ENCODE peak calls at places on chromosomes 13 and 19, in four cellular contexts. F is breast epithelium, K is A673, S is mesendoderm. N is an unnamed sample.

GRCh38 chr13:61423879-61424278 is 8.2 kb upstream of the PCDH20 start:
- DNase-seq in K (no peak), F (no peak), S (no peak), N (no peak)

GRCh38 chr19:2426661-2427322 is 594 bp downstream of the TIMM13 start:
- DNase-seq in F (no peak), K (peak; percentile 64), S (peak; percentile 72), N (peak; percentile 32)

GRCh38 chr19:32814046-32814445 is 55.5 kb downstream of the SLC7A9 start:
- DNase-seq in K (no peak), S (no peak), F (no peak), N (no peak)

GRCh38 chr19:49057636-49058234 is at the start of gene CGB7:
- DNase-seq in K (peak; percentile 50), S (peak; percentile 69), F (peak; percentile 56), N (peak; percentile 36)

GRCh38 chr19:11530432-11530831 is 1.5 kb upstream of the ECSIT start:
- DNase-seq in F (peak; percentile 67), S (peak; percentile 97), K (peak; percentile 94), N (no peak)

GRCh38 chr19:46787331-46788100 is 878 bp downstream of the SLC1A5 start:
- DNase-seq in F (peak; percentile 49), K (peak; percentile 77), S (peak; percentile 84), N (peak; percentile 21)

GRCh38 chr13:65292488-65292901 is 1937.6 kb downstream of the PCDH9 start:
- DNase-seq in K (peak; percentile 1), S (peak; percentile 96), F (no peak), N (no peak)

GRCh38 chr13:99859178-99860177 is 112.1 kb downstream of the ZIC5 start:
- DNase-seq in K (peak; percentile 49), S (no peak), F (no peak), N (no peak)

GRCh38 chr13:113448885-113449692 is 4.2 kb downstream of the ADPRHL1 start:
- DNase-seq in K (peak; percentile 97), F (peak; percentile 55), S (no peak), N (peak; percentile 21)

GRCh38 chr19:11261902-11262839 is at the start of gene DOCK6:
- DNase-seq in K (peak; percentile 48), F (peak; percentile 33), S (peak; percentile 30), N (no peak)

GRCh38 chr19:42303101-42303464 is 659 bp upstream of the PAFAH1B3 start:
- DNase-seq in S (no peak), K (no peak), F (no peak), N (no peak)

GRCh38 chr13:109152941-109153340 is 523.5 kb downstream of the MYO16 start:
- DNase-seq in F (no peak), K (no peak), S (no peak), N (no peak)

GRCh38 chr13:112726018-112726767 is 36.4 kb downstream of the ATP11A start:
- DNase-seq in K (no peak), F (no peak), S (no peak), N (no peak)

GRCh38 chr19:8571006-8571411 is 6.2 kb downstream of the MYO1F start:
- DNase-seq in F (no peak), S (no peak), K (no peak), N (peak; percentile 36)

GRCh38 chr19:16273005-16273404 is 51.6 kb upstream of the KLF2 start:
- DNase-seq in S (no peak), K (no peak), F (peak; percentile 43), N (no peak)

GRCh38 chr19:33849551-33850147 is 53.0 kb downstream of the KCTD15 start:
- DNase-seq in F (no peak), K (no peak), S (no peak), N (no peak)

GRCh38 chr19:14433454-14434156 is 499 bp downstream of the PKN1 start:
- DNase-seq in S (no peak), K (no peak), F (no peak), N (peak; percentile 39)

GRCh38 chr19:38528931-38529330 is 88.8 kb downstream of the MAP4K1 start:
- DNase-seq in F (no peak), S (no peak), K (no peak), N (no peak)

GRCh38 chr19:2330632-2331284 is 2.3 kb downstream of the SPPL2B start:
- DNase-seq in F (no peak), S (no peak), K (no peak), N (no peak)

GRCh38 chr19:56664511-56664910 is 7.0 kb downstream of the ZNF835 start:
- DNase-seq in S (no peak), K (no peak), F (no peak), N (no peak)
- H3K4me3 ChIP-seq in S (no peak overlapping the region), K (no peak overlapping the region), F (no peak overlapping the region), N (no peak overlapping the region)

DNA sequence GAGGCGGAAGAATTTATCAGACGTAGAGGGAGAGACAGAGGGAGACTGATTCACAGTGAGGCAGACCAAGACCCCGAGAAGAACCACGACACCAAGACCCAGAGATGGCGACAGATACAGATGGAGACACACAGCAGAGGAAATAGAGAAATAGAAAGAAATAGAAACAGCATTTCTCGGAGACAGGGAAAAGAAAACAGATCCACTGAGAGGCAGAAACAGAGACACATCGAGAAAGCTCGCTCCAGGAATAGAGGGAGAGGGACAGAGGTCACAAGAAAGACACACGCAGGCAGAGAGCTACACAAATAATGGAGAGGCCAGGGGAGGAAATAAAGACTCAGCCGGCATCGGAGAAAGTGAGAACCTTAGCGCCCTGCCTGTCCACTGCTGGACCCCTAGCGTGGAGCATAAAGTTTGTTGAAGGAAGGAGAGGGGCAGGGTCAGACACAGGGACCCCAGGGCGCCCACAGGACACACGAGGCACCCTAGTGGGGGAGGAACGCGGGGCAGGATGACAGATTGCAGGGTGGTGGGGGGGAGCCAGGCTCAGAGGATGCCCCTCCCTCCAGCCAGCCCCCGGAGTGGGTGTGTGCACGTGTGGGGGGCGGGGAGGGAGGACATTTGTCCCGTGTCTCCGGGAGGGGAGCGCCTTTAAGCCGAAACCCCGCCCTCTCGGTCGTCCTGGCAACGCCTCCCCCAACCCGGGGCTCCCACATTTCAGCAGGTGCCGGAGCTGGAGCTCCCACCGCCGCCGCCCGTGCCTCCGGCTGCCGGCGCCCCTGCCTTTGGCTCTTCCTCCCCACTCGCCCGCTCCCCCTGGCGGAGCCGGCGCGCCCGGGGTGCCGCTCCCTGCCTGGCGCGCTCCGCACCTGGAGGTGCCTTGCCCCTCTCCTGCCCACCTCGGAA is at the start of gene PRKCG:
- DNase-seq in K (peak; percentile 62), S (peak; percentile 69), F (no peak), N (peak; percentile 68)
- H3K27ac ChIP-seq in K (no peak within 1 kb of the TSS), S (no peak within 1 kb of the TSS), F (no peak within 1 kb of the TSS), N (no peak within 1 kb of the TSS)

DNA sequence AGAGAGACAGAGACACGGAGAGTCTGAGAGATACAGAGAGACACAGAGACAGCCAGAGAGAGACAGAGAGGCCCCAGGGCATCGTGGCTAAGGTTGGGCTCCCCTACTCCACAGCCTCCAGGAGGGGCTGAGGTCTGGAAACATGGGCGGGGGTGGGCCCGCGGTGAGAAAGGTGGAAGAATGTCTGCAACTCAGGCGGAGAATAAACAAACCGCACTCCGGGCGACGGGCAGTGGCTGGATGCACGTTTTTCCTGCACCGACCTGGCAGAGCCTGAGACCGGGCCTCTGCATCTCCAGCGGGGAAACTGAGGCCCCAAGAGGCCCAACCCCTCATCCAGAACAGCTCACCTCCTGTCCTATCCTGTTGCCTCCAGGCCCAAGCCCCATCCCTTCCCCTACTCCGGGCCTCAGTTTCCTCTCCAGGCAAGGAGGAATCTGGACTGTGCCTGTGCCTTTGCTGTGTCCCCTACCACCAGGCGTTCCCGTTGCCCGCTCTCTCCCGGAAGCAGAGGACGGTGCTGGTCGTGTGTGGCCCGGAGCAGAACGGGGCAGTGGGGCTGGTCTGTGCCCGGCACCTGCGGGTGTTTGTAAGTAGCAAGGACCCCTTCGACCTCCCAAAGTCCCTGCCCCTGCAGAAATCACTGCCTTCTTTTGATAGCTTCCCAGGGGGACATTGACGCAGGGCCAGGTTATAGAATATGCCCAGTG is 3.4 kb upstream of the CILP2 start:
- DNase-seq in S (no peak), K (no peak), F (no peak), N (no peak)
- H3K4me1 ChIP-seq in S (no peaks in the 10 kb centered on the region), K (peaks cover 7% of the 10 kb centered on the region), F (no peaks in the 10 kb centered on the region), N (peaks cover 23% of the 10 kb centered on the region)

DNA sequence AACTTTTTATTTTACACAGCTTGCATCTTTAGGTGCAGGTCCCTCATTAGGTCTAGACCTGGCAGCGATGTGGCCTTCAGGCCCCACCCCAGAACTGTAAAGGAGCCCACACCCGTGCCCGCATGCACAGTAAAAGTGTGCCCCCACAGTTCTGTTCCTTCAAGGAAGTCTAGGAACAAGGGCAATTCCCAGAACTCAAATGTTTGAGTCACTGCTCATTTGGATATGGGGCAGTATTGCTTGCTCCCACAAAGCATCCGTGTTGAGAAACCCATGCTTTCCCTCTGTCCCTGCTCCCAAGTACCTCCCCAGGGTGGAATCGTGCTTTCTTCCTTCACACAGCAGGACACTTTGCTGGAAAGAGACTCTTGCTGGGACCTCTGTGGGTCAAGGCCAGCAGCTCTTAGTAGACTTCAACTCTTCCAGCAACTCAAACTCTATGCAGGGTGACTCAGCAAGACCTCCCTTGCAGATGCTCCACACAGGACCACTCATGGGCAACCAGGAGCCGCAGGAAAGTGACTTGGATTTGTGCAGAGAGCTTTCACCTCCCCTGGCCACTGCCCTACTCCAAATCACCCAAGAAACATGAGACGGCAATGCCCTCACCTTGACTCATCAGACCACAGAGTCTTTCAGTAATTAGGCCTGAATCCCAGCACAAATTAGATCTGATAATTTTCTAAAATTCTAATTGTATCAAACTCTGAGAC is 12.3 kb downstream of the SLC7A1 start:
- DNase-seq in S (peak; percentile 57), F (no peak), K (no peak), N (no peak)
- H3K4me3 ChIP-seq in S (no peak overlapping the region), F (no peak overlapping the region), K (no peak overlapping the region), N (no peak overlapping the region)

DNA sequence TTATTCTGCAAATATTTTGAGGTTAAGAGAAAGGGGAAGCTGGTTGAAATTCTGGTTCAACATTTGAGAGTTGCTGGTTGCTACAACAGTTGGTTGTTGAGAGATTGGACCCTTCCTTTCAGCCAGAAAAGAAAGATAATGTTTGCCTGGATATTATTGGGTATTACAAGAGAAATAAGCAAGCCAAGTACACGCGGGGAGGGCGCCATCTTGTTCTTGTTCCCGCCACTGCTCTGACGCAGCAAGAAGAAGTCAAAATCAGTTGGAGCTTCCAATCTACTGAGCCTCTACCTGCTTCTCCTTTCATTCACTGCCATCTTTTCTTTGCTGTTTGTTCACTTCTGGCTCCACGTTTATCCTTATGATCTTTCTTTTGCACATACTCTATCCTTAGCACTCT is 18.4 kb downstream of the BSPH1 start:
- DNase-seq in S (no peak), K (no peak), F (no peak), N (no peak)
- H3K27ac ChIP-seq in S (no peak overlapping the region), K (no peak overlapping the region), F (no peak overlapping the region), N (no peak overlapping the region)

DNA sequence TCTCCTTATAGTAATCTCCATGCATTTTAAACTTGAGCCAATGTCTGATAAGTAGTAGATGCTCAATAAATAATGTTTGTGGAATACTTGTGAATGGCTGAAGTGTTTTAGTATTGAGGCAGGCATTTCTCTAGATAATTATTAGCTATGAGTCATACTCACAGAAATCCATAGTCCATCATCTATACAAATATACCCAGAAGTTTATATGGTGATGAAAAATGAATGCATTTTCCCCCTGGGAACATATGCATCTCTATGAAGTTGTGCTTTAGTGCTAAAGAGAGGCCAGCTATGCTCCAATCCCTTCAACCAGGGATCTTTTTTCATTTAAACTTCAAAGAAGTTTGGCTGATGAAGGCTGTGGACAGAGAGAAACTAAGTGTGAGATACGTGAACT is 17.2 kb downstream of the MBNL2 start:
- DNase-seq in K (no peak), F (no peak), S (no peak), N (no peak)
- H3K4me1 ChIP-seq in K (peaks cover 15% of the 10 kb centered on the region), F (peaks cover 12% of the 10 kb centered on the region), S (no peaks in the 10 kb centered on the region), N (no peaks in the 10 kb centered on the region)

GRCh38 chr19:55486043-55486970 is 1.3 kb downstream of the NAT14 start:
- DNase-seq in S (no peak), K (no peak), F (no peak), N (no peak)
- H3K4me3 ChIP-seq in S (no peak overlapping the region), K (peak overlapping the region; percentile 90), F (peak overlapping the region; percentile 64), N (no peak overlapping the region)

N was measured in effector memory CD4-positive, alpha-beta T cell.